ENCODE peak calls at places on chromosome X, in five cellular contexts. F is hepatocyte, A is fibroblast of lung, Z is breast epithelium, Y is lower lobe of right lung. N is an unnamed sample.

GRCh38 chrX:6377365-6377764 is 148.7 kb upstream of the NLGN4X start:
- DNase-seq in Y (no peak), F (no peak), Z (no peak), A (no peak), N (no peak)

GRCh38 chrX:140091276-140091886 is 126.1 kb upstream of the CXorf66 start:
- DNase-seq in Y (peak), F (peak), A (peak), Z (no peak), N (no peak)

GRCh38 chrX:150486011-150486410 is 82.4 kb upstream of the MTM1 start:
- DNase-seq in Y (no peak), Z (peak), F (peak), A (peak), N (no peak)

GRCh38 chrX:14946721-14947120 is 73.5 kb downstream of the MOSPD2 start:
- DNase-seq in Z (no peak), A (no peak), F (no peak), Y (no peak), N (no peak)

GRCh38 chrX:108020631-108021030 is 24.2 kb upstream of the VSIG1 start:
- DNase-seq in Z (no peak), F (no peak), A (no peak), Y (no peak), N (no peak)

GRCh38 chrX:66233206-66233605 is 69.2 kb downstream of the HEPH start:
- DNase-seq in Y (no peak), A (no peak), F (no peak), Z (no peak), N (no peak)

GRCh38 chrX:13669246-13669689 is 16.3 kb downstream of the TCEANC start:
- DNase-seq in F (peak), Z (peak), A (peak), Y (peak), N (peak)

GRCh38 chrX:74514384-74514783 is 93.1 kb downstream of the SLC16A2 start:
- DNase-seq in A (no peak), Y (no peak), F (peak), Z (no peak), N (no peak)

GRCh38 chrX:115616943-115617563 is 56.1 kb downstream of the PLS3 start:
- DNase-seq in F (peak), A (peak), Z (no peak), Y (no peak), N (peak)

GRCh38 chrX:101803451-101803850 is 128.4 kb downstream of the ZMAT1 start:
- DNase-seq in A (peak), F (peak), Z (no peak), Y (no peak), N (no peak)

DNA sequence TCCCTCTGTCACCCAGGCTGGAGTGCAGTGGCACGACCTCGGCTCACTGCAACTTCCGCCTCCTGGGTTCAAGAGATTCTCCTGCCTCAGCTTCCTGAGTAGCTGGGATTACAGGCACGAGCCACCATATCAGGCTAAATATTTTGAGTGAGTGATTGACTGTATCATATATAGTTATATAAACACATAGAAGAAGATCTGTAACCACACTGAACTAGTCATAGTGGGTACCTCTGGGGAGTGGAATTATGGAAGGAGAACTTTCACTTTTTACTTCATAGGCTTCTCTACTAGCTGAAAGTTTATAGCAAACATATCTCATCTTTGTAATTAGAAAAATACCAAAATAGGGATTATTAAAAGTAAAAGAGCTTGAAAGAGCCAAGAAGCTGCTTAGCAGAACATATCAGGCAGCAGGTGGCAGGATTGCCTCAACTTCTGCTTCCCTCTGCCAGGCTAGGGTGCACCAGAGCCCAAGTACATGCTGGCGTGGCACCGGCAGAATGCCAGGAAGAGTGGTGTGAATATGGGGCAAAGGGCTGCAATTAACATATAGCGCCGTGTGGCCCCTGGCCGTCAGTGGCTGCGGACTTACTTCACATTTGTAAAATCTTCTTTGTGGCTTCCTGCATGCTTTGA is 39.5 kb upstream of the CD40LG start:
- DNase-seq in A (peak), F (no peak), Y (peak), Z (no peak), N (no peak)
- TF ChIP-seq CTCF in A (peak), F (peak), Y (peak), Z (no peak), N (no peak)

GRCh38 chrX:24777660-24778059 is 83.9 kb downstream of the POLA1 start:
- DNase-seq in Y (no peak), A (no peak), F (no peak), Z (no peak), N (no peak)

DNA sequence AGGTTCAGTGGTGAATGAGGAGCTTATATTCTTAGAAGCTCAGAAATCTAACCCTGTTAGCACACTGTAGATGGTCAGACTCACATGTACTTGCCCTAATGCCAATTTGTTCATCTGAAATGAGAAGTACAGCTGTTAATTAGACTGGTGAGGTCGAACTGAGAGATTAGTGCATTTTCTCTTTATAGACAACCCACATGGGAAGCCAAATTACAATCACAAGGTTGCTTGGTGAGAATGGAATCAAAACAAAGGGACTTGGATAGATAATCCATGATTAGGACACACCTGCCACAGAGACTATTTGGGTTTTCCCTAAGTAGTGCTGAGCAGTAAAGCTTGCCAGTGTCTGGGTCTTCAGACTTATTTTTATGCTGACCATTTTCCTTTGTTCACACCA is 88.3 kb downstream of the POLA1 start:
- DNase-seq in Y (no peak), A (no peak), Z (no peak), F (no peak), N (no peak)
- H3K4me3 ChIP-seq in Y (no peak), A (no peak), Z (no peak), F (no peak), N (no peak)

GRCh38 chrX:131821945-131822622 is 201.0 kb upstream of the STK26 start:
- DNase-seq in Z (peak), Y (no peak), F (no peak), A (peak), N (no peak)
- TF ChIP-seq CTCF in Z (peak), Y (no peak), F (no peak), A (no peak), N (no peak)

GRCh38 chrX:10744011-10744410 is 123.6 kb upstream of the MID1 start:
- DNase-seq in Y (no peak), A (no peak), Z (no peak), F (no peak), N (no peak)
- H3K4me3 ChIP-seq in Y (no peak), A (no peak), Z (no peak), F (no peak), N (no peak)

DNA sequence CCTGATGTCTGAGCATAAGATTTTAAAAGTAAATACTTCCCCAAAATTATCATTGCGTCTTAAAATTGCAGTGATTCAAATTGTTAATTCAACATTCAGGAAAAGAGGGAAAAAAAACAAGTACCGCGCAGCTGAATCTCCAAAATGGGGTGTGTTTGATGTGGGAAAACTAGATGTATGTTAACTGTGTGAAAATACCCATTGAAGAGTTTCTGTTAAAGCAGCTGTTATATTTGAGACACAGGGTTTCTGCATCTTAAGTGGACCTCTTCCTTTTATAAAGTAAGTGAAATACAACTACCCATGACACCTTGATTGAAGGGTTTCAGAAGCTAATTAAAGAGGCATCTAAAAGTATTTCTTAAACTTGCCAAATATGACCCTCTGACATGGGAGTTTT is 1186.1 kb downstream of the NLGN4X start:
- DNase-seq in Z (no peak), Y (no peak), F (no peak), A (no peak), N (no peak)
- TF ChIP-seq CTCF in Z (no peak), Y (no peak), F (no peak), A (no peak), N (no peak)

DNA sequence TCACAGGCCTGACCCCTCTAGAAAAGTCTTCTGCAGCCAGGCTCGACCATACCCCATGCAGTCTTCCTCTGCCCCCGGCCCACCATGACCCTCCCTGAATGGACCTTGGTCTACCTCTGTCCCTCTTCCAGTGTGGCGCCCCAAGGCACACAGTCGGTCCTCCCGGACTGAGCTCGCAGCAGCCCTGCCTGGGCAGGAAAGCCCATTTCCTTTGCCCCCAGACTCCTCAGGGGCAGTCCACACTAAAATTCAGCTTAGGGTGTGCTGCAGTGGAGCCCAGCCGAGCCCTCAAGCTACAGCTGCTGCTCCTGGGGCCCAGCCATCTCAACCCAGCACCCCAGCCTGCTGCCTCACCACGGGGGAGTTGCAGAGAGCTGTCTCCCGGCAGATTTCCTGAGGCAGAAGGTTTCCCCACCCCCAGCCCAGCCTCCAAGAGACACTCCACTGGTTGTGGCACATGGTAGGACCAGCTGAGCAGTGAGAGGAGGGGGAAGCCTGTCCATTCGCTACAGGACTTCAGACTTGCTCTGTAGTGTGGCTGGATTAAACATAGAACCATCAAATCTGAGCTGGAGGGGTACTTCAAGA is 37.5 kb upstream of the IQSEC2 start:
- DNase-seq in F (no peak), Z (no peak), Y (no peak), A (no peak), N (no peak)
- H3K4me3 ChIP-seq in F (no peak), Z (no peak), Y (no peak), A (no peak), N (no peak)